ENCODE peak calls at places on chromosomes 5 and 9, in seven cellular contexts. W is HCT116, B is choroid plexus epithelial cell, A is GM12865, R is tibial nerve, Y is OCI-LY7, O is DND-41. E is an unnamed sample.

GRCh38 chr9:136659861-136660784 is 2.6 kb upstream of the EGFL7 start:
- DNase-seq in O (no peak), W (no peak), Y (no peak), R (no peak), B (no peak), A (no peak), E (no peak)

GRCh38 chr5:143636951-143637528 is 174.9 kb upstream of the HMHB1 start:
- DNase-seq in W (no peak), O (no peak), Y (no peak), A (no peak), R (no peak), B (peak; percentile 64), E (no peak)

GRCh38 chr9:126377521-126377920 is 50.9 kb downstream of the MVB12B start:
- DNase-seq in B (no peak), W (no peak), Y (no peak), O (no peak), R (no peak), A (no peak), E (no peak)

GRCh38 chr5:154092356-154092755 is 53.6 kb downstream of the MFAP3 start:
- DNase-seq in W (no peak), A (no peak), O (no peak), B (peak; percentile 84), R (no peak), Y (no peak), E (no peak)

GRCh38 chr5:157172408-157172807 is 6.3 kb upstream of the GARIN3 start:
- DNase-seq in O (peak; percentile 61), Y (peak; percentile 67), B (no peak), W (no peak), A (peak; percentile 92), R (no peak), E (no peak)

GRCh38 chr5:139760066-139761056 is 35.2 kb upstream of the PSD2 start:
- DNase-seq in B (peak; percentile 22), W (no peak), O (no peak), R (no peak), A (no peak), Y (peak; percentile 48), E (peak; percentile 33)

GRCh38 chr9:116763665-116764064 is 76.6 kb downstream of the TRIM32 start:
- DNase-seq in W (no peak), O (no peak), B (no peak), Y (peak; percentile 87), R (no peak), A (no peak), E (no peak)

GRCh38 chr5:116772152-116772501 is 197.5 kb upstream of the SEMA6A start:
- DNase-seq in A (no peak), B (no peak), Y (no peak), O (no peak), R (no peak), W (no peak), E (no peak)

GRCh38 chr5:14128079-14128478 is 15.1 kb upstream of the TRIO start:
- DNase-seq in A (no peak), W (no peak), O (no peak), R (no peak), B (no peak), Y (no peak), E (no peak)

GRCh38 chr9:137429974-137430722 is 7.0 kb downstream of the NOXA1 start:
- DNase-seq in B (no peak), A (peak; percentile 53), R (no peak), O (no peak), Y (peak; percentile 39), W (no peak), E (peak; percentile 61)

GRCh38 chr9:33517373-33517772 is 6.7 kb upstream of the ANKRD18B start:
- DNase-seq in R (no peak), O (no peak), B (peak; percentile 67), A (peak; percentile 9), Y (peak; percentile 33), W (no peak), E (no peak)

GRCh38 chr5:106363578-106363977 is 1307.2 kb downstream of the EFNA5 start:
- DNase-seq in W (no peak), B (no peak), A (no peak), Y (no peak), R (no peak), O (no peak), E (no peak)

GRCh38 chr5:125411163-125412050 is 665.0 kb upstream of the ZNF608 start:
- DNase-seq in R (peak; percentile 13), A (peak; percentile 90), W (no peak), O (no peak), Y (peak; percentile 16), B (peak; percentile 67), E (no peak)

GRCh38 chr5:125413861-125414260 is 667.4 kb upstream of the ZNF608 start:
- DNase-seq in R (no peak), A (no peak), Y (no peak), O (no peak), W (no peak), B (no peak), E (no peak)

GRCh38 chr5:125412561-125413535 is 666.4 kb upstream of the ZNF608 start:
- DNase-seq in W (no peak), R (peak; percentile 15), Y (peak; percentile 37), B (peak; percentile 92), A (peak; percentile 35), O (no peak), E (peak; percentile 82)

GRCh38 chr5:125410501-125411162 is 664.2 kb upstream of the ZNF608 start:
- DNase-seq in W (no peak), B (peak; percentile 70), Y (no peak), O (no peak), A (peak; percentile 18), R (no peak), E (no peak)

GRCh38 chr5:125412051-125412560 is 665.7 kb upstream of the ZNF608 start:
- DNase-seq in B (peak; percentile 46), W (no peak), A (peak; percentile 92), Y (peak; percentile 45), R (no peak), O (no peak), E (no peak)
- TF ChIP-seq CTCF in B (peak; percentile 18), W (no peak), A (peak; percentile 20), Y (no peak), R (no peak), O (no peak), E (no peak)

GRCh38 chr5:140802781-140803271 is 2.0 kb downstream of the PCDHA3 start:
- DNase-seq in Y (no peak), R (no peak), O (no peak), B (no peak), A (no peak), W (no peak), E (peak; percentile 65)

GRCh38 chr5:140806834-140807775 is at the start of gene PCDHA4:
- DNase-seq in W (no peak), A (no peak), Y (no peak), O (no peak), B (peak; percentile 4), R (no peak), E (no peak)

GRCh38 chr5:140800816-140801493 is at the start of gene PCDHA3:
- DNase-seq in A (no peak), R (no peak), O (no peak), Y (peak; percentile 8), B (peak; percentile 6), W (no peak), E (peak; percentile 55)

GRCh38 chr5:140796718-140797095 is 2.1 kb downstream of the PCDHA2 start:
- DNase-seq in B (no peak), Y (no peak), R (no peak), W (no peak), A (no peak), O (no peak), E (peak; percentile 77)

DNA sequence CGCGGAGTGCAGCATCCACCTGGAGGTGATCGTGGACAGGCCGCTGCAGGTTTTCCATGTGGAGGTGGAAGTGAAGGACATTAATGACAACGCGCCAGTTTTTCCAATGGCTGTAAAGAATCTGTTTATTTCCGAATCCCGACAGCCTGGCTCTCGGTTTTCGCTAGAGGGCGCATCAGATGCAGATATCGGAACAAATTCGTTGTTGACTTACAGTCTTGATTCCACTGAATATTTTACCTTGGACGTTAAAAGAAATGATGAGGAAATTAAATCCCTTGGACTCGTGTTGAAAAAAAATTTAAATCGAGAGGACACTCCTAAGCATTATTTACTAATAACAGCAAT is 611 bp downstream of the PCDHA3 start:
- DNase-seq in Y (no peak), W (no peak), A (no peak), O (no peak), B (peak; percentile 2), R (no peak), E (no peak)
- H3K4me3 ChIP-seq in Y (no peak overlapping the region), W (no peak overlapping the region), A (no peak overlapping the region), O (no peak overlapping the region), B (no peak overlapping the region), R (peak overlapping the region; percentile 16), E (no peak overlapping the region)

DNA sequence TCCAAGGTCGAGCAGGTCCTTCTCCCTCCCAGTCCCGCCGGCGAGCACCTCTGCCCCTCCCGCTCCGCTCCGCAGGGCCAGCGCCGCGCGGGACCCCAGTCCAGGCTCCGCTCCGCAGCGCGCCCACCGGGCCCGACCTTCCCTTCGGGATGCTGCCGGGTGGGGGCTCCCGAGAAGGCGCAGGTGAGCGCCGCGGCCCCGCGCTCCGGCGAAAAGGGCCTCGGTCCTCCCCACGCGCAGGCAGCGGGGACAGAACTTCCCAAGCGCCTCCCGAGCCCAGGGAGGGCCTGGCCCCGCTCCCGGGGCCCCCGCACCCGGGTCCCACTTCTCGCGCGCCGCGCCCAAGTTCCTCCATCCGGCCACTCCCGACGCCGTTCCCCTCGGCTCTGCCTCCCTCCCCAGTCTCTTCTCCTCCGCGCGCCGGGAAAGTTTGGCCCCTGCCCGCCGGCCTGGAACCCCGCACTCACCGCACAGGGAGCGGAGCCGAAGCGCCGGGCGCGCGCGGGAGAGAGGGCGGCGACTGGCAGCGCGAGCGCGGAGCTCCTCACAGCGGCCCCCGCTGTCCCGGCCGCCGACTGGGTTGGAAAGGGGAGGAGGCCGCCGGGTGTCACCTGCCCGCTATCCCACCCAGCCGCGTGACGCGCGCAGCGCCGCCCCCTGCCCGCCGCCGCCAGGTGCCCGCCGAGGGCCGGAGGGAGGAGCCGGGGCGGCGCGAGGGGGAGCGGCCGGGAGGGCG is at the start of gene ELOVL7:
- DNase-seq in O (no peak), B (peak; percentile 32), Y (no peak), R (no peak), A (peak; percentile 83), W (peak; percentile 66), E (peak; percentile 93)
- TF ChIP-seq CTCF in O (no peak), B (peak; percentile 27), Y (no peak), R (peak; percentile 32), A (peak; percentile 40), W (peak; percentile 45), E (no peak)

DNA sequence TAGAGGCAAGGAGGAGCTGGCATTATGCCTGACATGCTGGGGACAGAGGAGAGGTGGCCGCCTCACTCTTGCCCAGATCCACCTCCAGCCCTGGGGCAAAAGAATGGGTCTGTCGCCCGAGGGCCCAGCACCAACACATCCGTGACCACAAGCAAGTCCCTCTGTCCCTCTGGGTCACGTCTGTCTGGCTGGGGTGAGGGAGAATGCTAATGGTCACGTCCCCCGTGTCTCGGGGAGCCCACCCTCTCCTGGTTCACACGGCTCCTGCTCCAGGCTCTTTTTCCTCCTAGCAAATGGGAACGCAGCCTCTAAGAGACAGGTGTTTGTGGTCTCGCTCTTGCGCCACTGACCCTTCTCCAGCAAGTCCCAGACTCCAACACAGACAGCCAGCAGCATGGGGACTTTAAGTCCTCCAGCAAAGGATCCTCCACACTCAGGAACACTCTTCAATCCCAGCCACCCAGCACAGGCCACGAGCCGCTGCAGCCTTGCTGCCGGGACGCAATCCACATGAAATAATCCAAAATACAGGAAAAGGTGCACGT is 4.1 kb downstream of the ENG start:
- DNase-seq in O (no peak), Y (no peak), A (no peak), R (no peak), W (no peak), B (no peak), E (no peak)
- H3K4me3 ChIP-seq in O (no peak overlapping the region), Y (no peak overlapping the region), A (no peak overlapping the region), R (no peak overlapping the region), W (no peak overlapping the region), B (no peak overlapping the region), E (no peak overlapping the region)

GRCh38 chr5:164433471-164433870 is 928.1 kb downstream of the MAT2B start:
- DNase-seq in R (no peak), B (peak; percentile 21), A (no peak), Y (no peak), W (no peak), O (no peak), E (no peak)
- TF ChIP-seq CTCF in R (no peak), B (no peak), A (no peak), Y (no peak), W (no peak), O (no peak), E (no peak)

E was measured in left lung.